ENCODE peak calls at places on chromosomes 4 and X, in six cellular contexts. D is nucleus accumbens; U is pancreas; X is aorta; E is epithelial cell of esophagus; K is CD4-positive, CD25-positive, alpha-beta regulatory T cell. B is an unnamed sample.

GRCh38 chr4:14667624-14668295 is 334.5 kb upstream of the CPEB2 start:
- DNase-seq in D (no peak), U (no peak), X (no peak), E (peak), K (no peak), B (no peak)

GRCh38 chrX:66675541-66675940 is 36.7 kb upstream of the EDA2R start:
- DNase-seq in D (no peak), U (no peak), X (no peak), E (no peak), K (no peak), B (no peak)

GRCh38 chrX:64427787-64428186 is 32.5 kb upstream of the MTMR8 start:
- DNase-seq in D (no peak), U (no peak), X (no peak), E (no peak), K (no peak), B (no peak)

GRCh38 chr4:6414578-6414977 is 57.8 kb downstream of the PPP2R2C start:
- DNase-seq in D (no peak), U (no peak), X (no peak), E (no peak), K (no peak), B (no peak)

GRCh38 chr4:17597517-17597916 is 16.9 kb upstream of the MED28 start:
- DNase-seq in D (no peak), U (no peak), X (no peak), E (peak), K (no peak), B (no peak)

GRCh38 chrX:112851806-112852205 is 11.2 kb upstream of the AMOT start:
- DNase-seq in D (no peak), U (no peak), X (no peak), E (no peak), K (no peak), B (no peak)

GRCh38 chr4:23855912-23856605 is 33.8 kb downstream of the PPARGC1A start:
- DNase-seq in D (no peak), U (no peak), X (no peak), E (peak), K (no peak), B (no peak)

GRCh38 chr4:15233626-15234025 is 194.2 kb upstream of the C1QTNF7 start:
- DNase-seq in D (no peak), U (no peak), X (no peak), E (no peak), K (peak), B (no peak)

GRCh38 chrX:46865281-46865680 is 28.4 kb downstream of the RP2 start:
- DNase-seq in D (no peak), U (no peak), X (no peak), E (peak), K (no peak), B (no peak)

GRCh38 chrX:74534569-74535038 is 79.8 kb downstream of the RLIM start:
- DNase-seq in D (no peak), U (no peak), X (no peak), E (peak), K (no peak), B (no peak)

GRCh38 chrX:131704136-131704695 is 160.3 kb downstream of the OR13H1 start:
- DNase-seq in D (peak), U (peak), X (peak), E (no peak), K (peak), B (peak)

GRCh38 chr4:105503484-105503883 is 29.6 kb upstream of the PPA2 start:
- DNase-seq in D (no peak), U (no peak), X (no peak), E (no peak), K (no peak), B (no peak)

GRCh38 chrX:53287493-53288138 is 6.2 kb upstream of the IQSEC2 start:
- DNase-seq in D (peak), U (peak), X (peak), E (peak), K (peak), B (no peak)

GRCh38 chr4:46123872-46124755 is at the start of gene GABRG1:
- DNase-seq in D (peak), U (no peak), X (peak), E (no peak), K (no peak), B (no peak)

GRCh38 chrX:24149346-24150050 is at the start of gene ZFX:
- DNase-seq in D (peak), U (peak), X (peak), E (peak), K (peak), B (no peak)

GRCh38 chr4:89598602-89599001 is 238.4 kb downstream of the SNCA start:
- DNase-seq in D (no peak), U (no peak), X (no peak), E (peak), K (no peak), B (peak)

GRCh38 chrX:151552721-151553120 is 10.8 kb upstream of the PASD1 start:
- DNase-seq in D (no peak), U (no peak), X (no peak), E (no peak), K (no peak), B (no peak)

GRCh38 chr4:150310159-150310895 is 232.1 kb downstream of the DCLK2 start:
- DNase-seq in D (no peak), U (no peak), X (no peak), E (peak), K (no peak), B (no peak)

GRCh38 chrX:118974088-118974907 is at the start of gene LONRF3:
- DNase-seq in D (no peak), U (peak), X (peak), E (peak), K (peak), B (no peak)

GRCh38 chr4:114383721-114384120 is 214.9 kb upstream of the UGT8 start:
- DNase-seq in D (no peak), U (no peak), X (no peak), E (peak), K (no peak), B (no peak)

GRCh38 chr4:94400191-94400590 is 51.6 kb upstream of the PDLIM5 start:
- DNase-seq in D (no peak), U (no peak), X (no peak), E (no peak), K (no peak), B (no peak)

GRCh38 chr4:2714071-2714770 is 41.9 kb downstream of the TNIP2 start:
- DNase-seq in D (no peak), U (peak), X (peak), E (peak), K (peak), B (no peak)

GRCh38 chr4:167622481-167623240 is 388.4 kb upstream of the SPOCK3 start:
- DNase-seq in D (peak), U (peak), X (no peak), E (peak), K (no peak), B (peak)

GRCh38 chr4:1494416-1495315 is 88.4 kb upstream of the NKX1-1 start:
- DNase-seq in D (no peak), U (no peak), X (peak), E (no peak), K (no peak), B (no peak)

GRCh38 chrX:66602381-66602938 is 36.4 kb downstream of the EDA2R start:
- DNase-seq in D (peak), U (no peak), X (no peak), E (no peak), K (no peak), B (no peak)

GRCh38 chrX:120690344-120690743 is 60.5 kb upstream of the C1GALT1C1 start:
- DNase-seq in D (no peak), U (no peak), X (no peak), E (no peak), K (no peak), B (no peak)

GRCh38 chr4:58113083-58113482 is 1002.9 kb upstream of the IGFBP7 start:
- DNase-seq in D (no peak), U (no peak), X (no peak), E (no peak), K (no peak), B (no peak)

GRCh38 chrX:106901781-106902219 is 1.3 kb downstream of the RIPPLY1 start:
- DNase-seq in D (no peak), U (no peak), X (no peak), E (no peak), K (no peak), B (no peak)